ENCODE peak calls at places on chromosomes 4 and X, in six cellular contexts. X is K562, J is breast epithelium, V is lower leg skin, C is mesothelial cell of epicardium, Y is heart left ventricle. Z is an unnamed sample.

GRCh38 chr4:152100378-152101201 is 339.8 kb upstream of the GATB start:
- DNase-seq in X (no peak), J (no peak), V (no peak), C (no peak), Y (no peak), Z (no peak)

GRCh38 chr4:114442846-114443245 is 155.8 kb upstream of the UGT8 start:
- DNase-seq in X (no peak), J (no peak), V (no peak), C (no peak), Y (no peak), Z (no peak)

GRCh38 chr4:86791126-86791525 is 58.1 kb downstream of the SLC10A6 start:
- DNase-seq in X (peak), J (no peak), V (no peak), C (no peak), Y (no peak), Z (no peak)

GRCh38 chr4:146255874-146256273 is 41.5 kb downstream of the REELD1 start:
- DNase-seq in X (no peak), J (no peak), V (no peak), C (no peak), Y (no peak), Z (no peak)

GRCh38 chrX:55161581-55161980 is 58.6 kb upstream of the PAGE5 start:
- DNase-seq in X (no peak), J (no peak), V (no peak), C (peak), Y (no peak), Z (no peak)

GRCh38 chrX:107729558-107730297 is 45.9 kb downstream of the TSC22D3 start:
- DNase-seq in X (no peak), J (no peak), V (no peak), C (no peak), Y (peak), Z (no peak)

GRCh38 chr4:3042226-3042625 is 32.1 kb downstream of the HTT-AS start:
- DNase-seq in X (no peak), J (no peak), V (no peak), C (no peak), Y (no peak), Z (no peak)

GRCh38 chr4:153374471-153374870 is 30.0 kb downstream of the MND1 start:
- DNase-seq in X (no peak), J (no peak), V (no peak), C (no peak), Y (no peak), Z (no peak)

GRCh38 chrX:6468716-6469115 is 66.2 kb downstream of the VCX3A start:
- DNase-seq in X (no peak), J (no peak), V (no peak), C (no peak), Y (no peak), Z (no peak)

GRCh38 chr4:87949961-87950360 is 25.6 kb upstream of the SPP1 start:
- DNase-seq in X (no peak), J (no peak), V (no peak), C (no peak), Y (no peak), Z (no peak)

GRCh38 chr4:23934915-23935314 is 45.1 kb upstream of the PPARGC1A start:
- DNase-seq in X (no peak), J (peak), V (peak), C (no peak), Y (peak), Z (no peak)

GRCh38 chr4:15317246-15317645 is 110.6 kb upstream of the C1QTNF7 start:
- DNase-seq in X (no peak), J (no peak), V (no peak), C (no peak), Y (no peak), Z (no peak)

GRCh38 chrX:128816919-128817318 is 706.4 kb downstream of the SMARCA1 start:
- DNase-seq in X (peak), J (no peak), V (no peak), C (no peak), Y (no peak), Z (no peak)

GRCh38 chrX:101229155-101229554 is 9.6 kb downstream of the DRP2 start:
- DNase-seq in X (no peak), J (no peak), V (no peak), C (no peak), Y (no peak), Z (no peak)

GRCh38 chrX:13339607-13340006 is 19.8 kb upstream of the ATXN3L start:
- DNase-seq in X (no peak), J (no peak), V (no peak), C (no peak), Y (no peak), Z (no peak)

GRCh38 chr4:16043820-16044554 is 39.8 kb downstream of the PROM1 start:
- DNase-seq in X (no peak), J (no peak), V (no peak), C (no peak), Y (no peak), Z (no peak)

GRCh38 chrX:16658284-16658683 is 8.3 kb downstream of the S100G start:
- DNase-seq in X (no peak), J (no peak), V (no peak), C (no peak), Y (no peak), Z (no peak)

GRCh38 chrX:102746134-102746584 is 25.6 kb downstream of the GPRASP3 start:
- DNase-seq in X (no peak), J (no peak), V (no peak), C (no peak), Y (peak), Z (no peak)

GRCh38 chrX:148928803-148929202 is 428.4 kb downstream of the AFF2 start:
- DNase-seq in X (no peak), J (no peak), V (no peak), C (no peak), Y (no peak), Z (no peak)

GRCh38 chr4:181569553-181569952 is 673.6 kb upstream of the TENM3 start:
- DNase-seq in X (no peak), J (no peak), V (no peak), C (no peak), Y (no peak), Z (no peak)

GRCh38 chr4:16995451-16995850 is 97.0 kb upstream of the LDB2 start:
- DNase-seq in X (no peak), J (no peak), V (no peak), C (no peak), Y (no peak), Z (no peak)

GRCh38 chr4:25065451-25065850 is 34.7 kb upstream of the LGI2 start:
- DNase-seq in X (no peak), J (no peak), V (no peak), C (no peak), Y (no peak), Z (no peak)

GRCh38 chrX:38806054-38806389 is 4.8 kb downstream of the MID1IP1 start:
- DNase-seq in X (peak), J (no peak), V (no peak), C (no peak), Y (no peak), Z (no peak)

GRCh38 chr4:108385076-108385475 is 216.3 kb upstream of the LEF1 start:
- DNase-seq in X (no peak), J (no peak), V (no peak), C (no peak), Y (no peak), Z (no peak)

GRCh38 chr4:14096406-14096965 is 469.0 kb upstream of the BOD1L1 start:
- DNase-seq in X (no peak), J (no peak), V (no peak), C (no peak), Y (no peak), Z (no peak)

GRCh38 chr4:21593268-21594002 is 355.1 kb downstream of the KCNIP4 start:
- DNase-seq in X (no peak), J (no peak), V (no peak), C (no peak), Y (no peak), Z (no peak)

GRCh38 chr4:54558889-54559682 is 98.7 kb upstream of the KIT start:
- DNase-seq in X (no peak), J (no peak), V (no peak), C (no peak), Y (no peak), Z (no peak)

GRCh38 chr4:104726002-104726401 is 231.3 kb upstream of the CXXC4 start:
- DNase-seq in X (no peak), J (no peak), V (no peak), C (no peak), Y (no peak), Z (no peak)
- TF ChIP-seq CTCF in X (no peak), J (no peak), V (no peak), C (no peak), Y (no peak), Z (no peak)

GRCh38 chr4:4845027-4845426 is 14.4 kb upstream of the MSX1 start:
- DNase-seq in X (no peak), J (no peak), V (no peak), C (no peak), Y (no peak), Z (no peak)

GRCh38 chr4:4848540-4848939 is 10.9 kb upstream of the MSX1 start:
- DNase-seq in X (no peak), J (no peak), V (no peak), C (no peak), Y (no peak), Z (no peak)

GRCh38 chr4:4849106-4849505 is 10.4 kb upstream of the MSX1 start:
- DNase-seq in X (no peak), J (no peak), V (no peak), C (no peak), Y (no peak), Z (no peak)

GRCh38 chr4:4849524-4850193 is 9.8 kb upstream of the MSX1 start:
- DNase-seq in X (no peak), J (no peak), V (no peak), C (no peak), Y (no peak), Z (no peak)

DNA sequence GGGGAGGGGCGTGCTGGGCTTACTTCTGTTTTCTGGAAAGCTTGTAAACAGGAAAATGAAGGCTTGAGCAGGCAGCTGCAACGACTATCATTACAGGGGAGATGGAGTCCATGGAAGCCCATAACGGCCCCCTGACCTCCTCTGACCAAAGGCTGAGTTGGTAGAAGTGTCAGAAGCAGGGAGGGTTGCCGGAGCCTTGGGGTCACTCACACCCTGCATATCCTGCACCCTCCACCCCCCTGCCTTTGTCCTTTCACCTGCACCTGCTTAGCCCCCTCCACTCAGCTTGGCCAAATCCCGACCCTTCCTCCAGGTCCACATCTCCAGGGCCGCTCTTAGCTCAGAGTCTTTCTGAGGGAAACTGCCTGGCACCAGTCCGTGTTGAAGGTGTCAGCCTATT is 12.5 kb upstream of the MSX1 start:
- DNase-seq in X (no peak), J (no peak), V (no peak), C (no peak), Y (no peak), Z (no peak)
- TF ChIP-seq CTCF in X (no peak), J (no peak), V (no peak), C (no peak), Y (no peak), Z (no peak)

GRCh38 chrX:19883878-19884277 is 3.5 kb downstream of the SH3KBP1 start:
- DNase-seq in X (no peak), J (no peak), V (no peak), C (no peak), Y (no peak), Z (no peak)
- TF ChIP-seq CTCF in X (no peak), J (no peak), V (no peak), C (no peak), Y (no peak), Z (no peak)

GRCh38 chr4:67721317-67721769 is 20.4 kb upstream of the UBA6 start:
- DNase-seq in X (peak), J (no peak), V (no peak), C (no peak), Y (no peak), Z (no peak)

GRCh38 chr4:67725981-67726380 is 25.0 kb upstream of the UBA6 start:
- DNase-seq in X (no peak), J (no peak), V (no peak), C (no peak), Y (no peak), Z (no peak)

GRCh38 chr4:67721770-67722597 is 21.0 kb upstream of the UBA6 start:
- DNase-seq in X (peak), J (no peak), V (no peak), C (no peak), Y (no peak), Z (no peak)

GRCh38 chr4:67725132-67725531 is 24.2 kb upstream of the UBA6 start:
- DNase-seq in X (no peak), J (peak), V (no peak), C (no peak), Y (no peak), Z (no peak)

GRCh38 chr4:67723949-67724348 is 23.0 kb upstream of the UBA6 start:
- DNase-seq in X (peak), J (no peak), V (no peak), C (no peak), Y (no peak), Z (no peak)
- TF ChIP-seq CTCF in X (peak), J (no peak), V (no peak), C (no peak), Y (no peak), Z (no peak)

DNA sequence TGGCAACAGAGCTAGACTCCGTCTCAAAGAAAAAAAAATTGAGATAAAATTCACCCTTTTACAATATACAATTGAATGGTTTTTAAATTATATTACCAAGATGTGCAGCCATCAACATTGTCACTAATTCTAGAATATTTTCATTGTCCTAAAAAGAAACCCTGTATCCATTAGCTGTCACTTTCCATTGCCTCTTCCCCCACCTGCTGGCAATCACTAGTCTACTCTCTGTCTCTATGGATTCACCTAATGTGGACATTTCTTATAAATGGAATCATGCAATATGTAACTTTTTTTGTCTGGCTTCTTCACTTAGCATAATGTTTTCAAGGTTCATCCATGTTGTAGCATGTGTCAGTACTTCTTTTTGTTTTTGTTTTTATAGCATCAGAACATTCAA is 20.8 kb downstream of the ABHD18 start:
- DNase-seq in X (peak), J (no peak), V (no peak), C (no peak), Y (no peak), Z (no peak)
- TF ChIP-seq CTCF in X (peak), J (no peak), V (no peak), C (no peak), Y (no peak), Z (no peak)